ENCODE peak calls at places on chromosome X, in five cellular contexts. Z is occipital lobe, P is NCI-H1417 treated with DMSO at 0.1 percent for 48 hours, D is NCI-H526, F is RWPE1. N is an unnamed sample.

GRCh38 chrX:13254076-13254785 is 65.6 kb downstream of the ATXN3L start:
- DNase-seq in P (no peak), F (peak; percentile 17), Z (no peak), D (peak; percentile 36), N (no peak)

GRCh38 chrX:121000589-121000988 is 15.0 kb upstream of the CT47A1 start:
- DNase-seq in D (no peak), F (peak; percentile 8), Z (no peak), P (no peak), N (no peak)

GRCh38 chrX:1453390-1453783 is 678 bp upstream of the ASMTL start:
- DNase-seq in D (no peak), P (no peak), F (no peak), Z (no peak), N (peak; percentile 87)

GRCh38 chrX:135185795-135186443 is 14.7 kb upstream of the CT55 start:
- DNase-seq in D (peak; percentile 72), F (peak; percentile 37), Z (no peak), P (no peak), N (no peak)

GRCh38 chrX:101931104-101931493 is 728 bp downstream of the ZMAT1 start:
- DNase-seq in Z (peak; percentile 13), P (no peak), F (no peak), D (no peak), N (no peak)

GRCh38 chrX:96776966-96777365 is 92.3 kb downstream of the DIAPH2 start:
- DNase-seq in D (no peak), P (no peak), F (no peak), Z (no peak), N (no peak)

GRCh38 chrX:65596270-65596669 is 61.7 kb upstream of the LAS1L start:
- DNase-seq in Z (no peak), P (no peak), F (no peak), D (no peak), N (peak; percentile 52)

GRCh38 chrX:20215565-20215964 is 51.1 kb downstream of the RPS6KA3 start:
- DNase-seq in F (no peak), D (no peak), Z (no peak), P (no peak), N (no peak)

GRCh38 chrX:109732319-109732779 is 708 bp downstream of the ACSL4 start:
- DNase-seq in D (peak; percentile 32), Z (no peak), F (peak; percentile 22), P (no peak), N (no peak)

GRCh38 chrX:35711281-35711680 is 86.9 kb upstream of the MAGEB16 start:
- DNase-seq in F (no peak), Z (no peak), P (no peak), D (no peak), N (no peak)

GRCh38 chrX:41634284-41634683 is 54.5 kb upstream of the GPR34 start:
- DNase-seq in P (no peak), Z (no peak), F (no peak), D (no peak), N (no peak)

GRCh38 chrX:65522739-65523372 is 11.7 kb downstream of the LAS1L start:
- DNase-seq in F (no peak), Z (no peak), D (no peak), P (no peak), N (no peak)

GRCh38 chrX:152937236-152937635 is 39.4 kb downstream of the ZNF185 start:
- DNase-seq in D (no peak), Z (no peak), P (no peak), F (no peak), N (no peak)

GRCh38 chrX:1679238-1679637 is 64.4 kb downstream of the ASMT start:
- DNase-seq in F (no peak), D (no peak), P (no peak), Z (no peak), N (no peak)

GRCh38 chrX:6163761-6164160 is 64.9 kb downstream of the NLGN4X start:
- DNase-seq in Z (no peak), F (no peak), P (no peak), D (no peak), N (no peak)

GRCh38 chrX:40262641-40263560 is 165.1 kb upstream of the BCOR start:
- DNase-seq in D (no peak), Z (no peak), F (peak; percentile 23), P (no peak), N (no peak)

GRCh38 chrX:47579537-47579936 is 2.7 kb upstream of the TIMP1 start:
- DNase-seq in F (peak; percentile 13), D (no peak), P (no peak), Z (no peak), N (peak; percentile 85)

GRCh38 chrX:54288277-54288676 is 69.6 kb downstream of the WNK3 start:
- DNase-seq in F (no peak), Z (peak; percentile 8), D (no peak), P (no peak), N (no peak)

GRCh38 chrX:149950681-149951080 is 12.4 kb upstream of the EOLA2 start:
- DNase-seq in F (peak; percentile 9), D (peak; percentile 42), P (peak; percentile 0), Z (no peak), N (no peak)

GRCh38 chrX:150213481-150214030 is 149.6 kb upstream of the MAMLD1 start:
- DNase-seq in F (no peak), Z (no peak), P (no peak), D (no peak), N (no peak)

N was measured in CD14-positive monocyte.